ENCODE peak calls at places on chromosomes 2 and 18, in seven cellular contexts. I, N, C, S, E, V and U are unnamed samples. For H3K4me1, the result is how much of the 10 kb centered on the place peaks cover.

GRCh38 chr18:79458131-79458838 is 62.6 kb downstream of the NFATC1 start:
- DNase-seq in I (peak), N (no peak), C (peak), S (peak), E (peak), V (peak), U (no peak)

GRCh38 chr18:62848946-62849345 is 133.6 kb downstream of the PHLPP1 start:
- DNase-seq in I (no peak), N (no peak), C (no peak), S (no peak), E (peak), V (no peak), U (no peak)

GRCh38 chr18:68841301-68841700 is 43.4 kb downstream of the CCDC102B start:
- DNase-seq in I (no peak), N (no peak), C (no peak), S (no peak), E (no peak), V (no peak), U (no peak)

GRCh38 chr2:65877331-65877791 is 445.0 kb upstream of the SPRED2 start:
- DNase-seq in I (no peak), N (no peak), C (no peak), S (no peak), E (peak), V (no peak), U (no peak)

GRCh38 chr2:1169291-1169949 is 218.8 kb downstream of the SNTG2 start:
- DNase-seq in I (no peak), N (no peak), C (no peak), S (no peak), E (no peak), V (no peak), U (no peak)

GRCh38 chr18:50286391-50287027 is 983 bp downstream of the CXXC1 start:
- DNase-seq in I (peak), N (peak), C (peak), S (peak), E (peak), V (no peak), U (no peak)

GRCh38 chr2:160267022-160267421 is 67.0 kb upstream of the ITGB6 start:
- DNase-seq in I (no peak), N (no peak), C (no peak), S (no peak), E (no peak), V (no peak), U (no peak)

GRCh38 chr2:3738454-3738853 is 35.1 kb downstream of the DCDC2C start:
- DNase-seq in I (peak), N (no peak), C (peak), S (no peak), E (peak), V (no peak), U (no peak)

GRCh38 chr2:8389373-8390108 is 292.3 kb upstream of the ID2 start:
- DNase-seq in I (peak), N (no peak), C (no peak), S (no peak), E (peak), V (no peak), U (no peak)

GRCh38 chr2:160375802-160376469 is 117.7 kb downstream of the RBMS1 start:
- DNase-seq in I (peak), N (no peak), C (no peak), S (no peak), E (peak), V (no peak), U (no peak)

GRCh38 chr2:222303828-222304736 is 5.3 kb upstream of the PAX3 start:
- DNase-seq in I (no peak), N (no peak), C (no peak), S (no peak), E (no peak), V (no peak), U (no peak)

GRCh38 chr2:96753661-96754282 is 6.9 kb upstream of the CNNM4 start:
- DNase-seq in I (no peak), N (no peak), C (no peak), S (no peak), E (no peak), V (no peak), U (no peak)

GRCh38 chr2:71504611-71505010 is 51.2 kb downstream of the DYSF start:
- DNase-seq in I (no peak), N (no peak), C (no peak), S (no peak), E (no peak), V (no peak), U (no peak)

GRCh38 chr2:43251171-43251731 is 24.8 kb upstream of the ZFP36L2 start:
- DNase-seq in I (no peak), N (no peak), C (no peak), S (no peak), E (peak), V (no peak), U (no peak)

GRCh38 chr2:17752892-17753802 is 463 bp downstream of the SMC6 start:
- DNase-seq in I (peak), N (peak), C (no peak), S (no peak), E (peak), V (peak), U (peak)

GRCh38 chr18:54392621-54393023 is 34.9 kb downstream of the C18orf54 start:
- DNase-seq in I (no peak), N (no peak), C (peak), S (no peak), E (peak), V (no peak), U (no peak)

GRCh38 chr18:5444847-5445246 is 99.0 kb downstream of the EPB41L3 start:
- DNase-seq in I (no peak), N (no peak), C (no peak), S (no peak), E (no peak), V (no peak), U (no peak)

GRCh38 chr2:131037398-131038257 is 55.6 kb downstream of the FAM168B start:
- DNase-seq in I (no peak), N (no peak), C (no peak), S (no peak), E (no peak), V (no peak), U (no peak)

GRCh38 chr2:120224735-120225548 is 1.7 kb upstream of the TMEM185B start:
- DNase-seq in I (no peak), N (no peak), C (no peak), S (no peak), E (no peak), V (no peak), U (no peak)

GRCh38 chr2:138495384-138495783 is 6.2 kb upstream of the SPOPL start:
- DNase-seq in I (no peak), N (no peak), C (no peak), S (no peak), E (no peak), V (peak), U (no peak)
- H3K4me1 ChIP-seq in I (under half), N (under half), C (under half), S (under half), E (under half), V (under half), U (under half)

DNA sequence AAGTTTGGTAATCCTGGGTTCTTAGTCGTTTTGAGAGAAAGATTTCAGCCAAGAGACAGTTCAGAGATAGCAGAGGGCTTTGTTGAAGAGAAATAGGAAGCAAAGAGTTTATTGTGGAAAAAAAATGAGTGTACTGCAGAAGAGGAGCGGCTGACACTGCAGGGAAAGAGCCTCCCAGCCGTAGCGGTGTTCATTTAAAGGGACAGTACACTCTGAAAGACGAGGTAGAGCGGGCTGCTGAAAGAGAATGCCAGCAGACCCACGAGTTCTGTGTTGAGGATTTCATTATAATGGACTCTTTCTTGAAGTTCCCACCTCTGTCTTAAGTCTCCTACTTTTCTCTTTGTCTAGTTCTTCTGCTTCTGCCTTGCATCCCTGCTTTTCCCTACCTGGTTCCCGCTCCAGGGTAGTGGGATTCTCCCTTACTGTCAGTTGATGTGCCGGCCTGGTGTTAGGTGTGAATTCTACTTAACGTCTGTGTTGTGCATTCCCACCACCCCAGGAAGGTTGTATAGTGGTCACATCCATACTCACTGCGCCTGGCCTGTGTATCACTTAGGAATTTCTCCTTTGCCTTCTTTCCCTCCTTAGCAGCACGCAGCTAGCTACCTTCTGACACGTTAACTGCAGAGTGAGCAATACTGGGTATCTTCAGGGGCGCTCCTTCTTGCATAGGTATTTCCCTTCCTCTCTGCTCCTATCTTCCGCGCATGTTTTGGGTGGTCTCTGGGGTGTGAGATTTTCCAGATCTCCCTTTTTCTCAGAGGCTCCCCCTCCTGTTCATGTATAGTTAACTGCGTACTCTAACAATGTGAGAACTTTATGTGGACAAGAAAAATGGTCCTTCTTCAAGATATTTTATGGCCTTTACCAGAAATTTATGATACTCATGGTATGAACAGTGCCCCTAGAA is 164.5 kb downstream of the PTH2R start:
- DNase-seq in I (no peak), N (no peak), C (no peak), S (no peak), E (no peak), V (no peak), U (no peak)
- TF ChIP-seq CTCF in I (no peak), N (no peak), C (peak), S (no peak), E (no peak), V (no peak), U (no peak)

DNA sequence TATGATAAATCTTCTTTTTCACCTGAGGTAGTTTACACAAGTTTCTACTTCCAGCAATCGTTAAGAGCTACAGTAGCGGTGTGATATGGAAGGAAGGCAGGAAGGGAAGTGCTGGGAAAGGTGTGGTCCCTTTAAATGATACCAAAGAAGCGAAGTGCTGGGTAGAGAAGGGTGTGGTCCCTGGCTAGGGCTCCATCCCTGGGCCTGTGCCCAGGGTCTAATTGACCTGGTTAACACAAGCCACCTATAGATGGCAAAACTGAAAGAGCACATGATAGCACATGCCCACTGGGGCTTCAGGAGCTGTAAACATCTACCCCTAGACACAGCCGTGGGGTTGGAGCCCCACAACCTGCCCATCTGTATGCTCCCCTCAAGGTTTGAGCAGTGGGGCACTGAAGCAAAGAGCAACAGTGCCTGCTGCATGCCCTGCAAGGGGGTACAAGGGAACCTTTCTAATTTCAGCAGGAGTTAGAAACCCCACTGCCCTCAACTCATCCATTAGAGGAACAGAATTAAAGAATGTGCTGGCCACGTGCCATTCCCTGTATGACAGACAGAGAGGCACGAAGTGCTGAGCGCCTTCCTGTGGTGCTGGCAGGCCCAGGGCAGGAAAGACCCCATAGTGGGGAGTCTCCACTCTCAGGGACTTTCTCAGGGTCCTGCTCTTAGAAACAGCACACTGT is 153.1 kb upstream of the LMAN1 start:
- DNase-seq in I (no peak), N (no peak), C (no peak), S (no peak), E (no peak), V (no peak), U (no peak)
- H3K4me1 ChIP-seq in I (under half), N (under half), C (under half), S (under half), E (under half), V (under half), U (under half)

GRCh38 chr2:172172513-172173217 is 70.0 kb upstream of the DLX2 start:
- DNase-seq in I (peak), N (peak), C (peak), S (peak), E (peak), V (peak), U (peak)
- TF ChIP-seq CTCF in I (peak), N (peak), C (peak), S (peak), E (peak), V (peak), U (peak)

GRCh38 chr2:36456227-36456788 is 100.7 kb downstream of the CRIM1 start:
- DNase-seq in I (peak), N (peak), C (no peak), S (peak), E (peak), V (peak), U (no peak)

GRCh38 chr2:36453652-36454051 is 98.1 kb downstream of the CRIM1 start:
- DNase-seq in I (no peak), N (no peak), C (no peak), S (no peak), E (peak), V (no peak), U (no peak)

GRCh38 chr2:36458106-36458505 is 102.5 kb downstream of the CRIM1 start:
- DNase-seq in I (no peak), N (no peak), C (no peak), S (no peak), E (no peak), V (no peak), U (no peak)

GRCh38 chr2:36455011-36455410 is 99.4 kb downstream of the CRIM1 start:
- DNase-seq in I (no peak), N (no peak), C (no peak), S (no peak), E (no peak), V (no peak), U (no peak)

DNA sequence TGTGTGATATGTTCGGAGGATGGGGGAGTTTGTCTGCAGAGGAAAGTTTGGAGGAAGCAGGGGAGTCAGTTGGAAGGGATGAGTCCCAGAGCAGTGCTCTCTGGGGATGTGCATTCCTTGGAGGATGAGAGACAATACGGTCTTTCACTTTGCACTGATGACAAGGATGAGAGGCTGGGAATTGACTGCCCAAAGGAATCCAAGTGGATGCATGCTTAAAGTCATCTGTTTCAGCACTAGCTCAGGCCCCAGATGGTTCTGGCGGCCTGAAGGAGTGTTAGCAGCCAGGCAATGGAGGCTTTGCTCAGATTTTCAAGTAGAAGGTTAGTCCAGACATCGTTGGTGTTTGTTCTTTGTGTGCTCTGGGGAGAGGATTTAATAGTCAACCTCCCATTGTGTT is 100.2 kb downstream of the CRIM1 start:
- DNase-seq in I (no peak), N (no peak), C (no peak), S (no peak), E (peak), V (peak), U (no peak)
- H3K4me1 ChIP-seq in I (under half), N (under half), C (under half), S (under half), E (under half), V (half or more), U (under half)

GRCh38 chr18:1528964-1529509 is 624.4 kb downstream of the ADCYAP1 start:
- DNase-seq in I (no peak), N (no peak), C (no peak), S (no peak), E (no peak), V (no peak), U (no peak)

GRCh38 chr18:1528447-1528846 is 623.8 kb downstream of the ADCYAP1 start:
- DNase-seq in I (no peak), N (no peak), C (no peak), S (no peak), E (no peak), V (no peak), U (no peak)

GRCh38 chr18:1526996-1527395 is 622.3 kb downstream of the ADCYAP1 start:
- DNase-seq in I (no peak), N (no peak), C (no peak), S (no peak), E (no peak), V (no peak), U (no peak)

GRCh38 chr18:1527805-1528204 is 623.1 kb downstream of the ADCYAP1 start:
- DNase-seq in I (no peak), N (no peak), C (no peak), S (no peak), E (no peak), V (no peak), U (no peak)

GRCh38 chr18:1530650-1531049 is 626.0 kb downstream of the ADCYAP1 start:
- DNase-seq in I (no peak), N (no peak), C (no peak), S (no peak), E (no peak), V (no peak), U (no peak)
- TF ChIP-seq CTCF in I (no peak), N (no peak), C (no peak), S (no peak), E (no peak), V (no peak), U (no peak)

GRCh38 chr2:20219763-20220380 is 5.1 kb downstream of the SDC1 start:
- DNase-seq in I (no peak), N (no peak), C (no peak), S (no peak), E (no peak), V (no peak), U (no peak)
- H3K4me1 ChIP-seq in I (under half), N (under half), C (under half), S (under half), E (under half), V (under half), U (under half)